ENCODE peak calls at places on chromosome 2, in four cellular contexts. One of them, this sample, is unnamed.

GRCh38 chr2:229713371-229714079 is 830 bp downstream of the DNER start:
- DNase-seq in neural progenitor cell: peak; percentile 78
- DNase-seq in OCI-LY7: no peak
- DNase-seq in nephron progenitor cell: peak; percentile 45
- DNase-seq in this sample: peak; percentile 13

GRCh38 chr2:44772670-44773378 is 168.7 kb upstream of the SIX3 start:
- DNase-seq in neural progenitor cell: peak; percentile 76
- DNase-seq in OCI-LY7: no peak
- DNase-seq in nephron progenitor cell: no peak
- DNase-seq in this sample: no peak

GRCh38 chr2:222851956-222852617 is 8.7 kb upstream of the ACSL3 start:
- DNase-seq in neural progenitor cell: no peak
- DNase-seq in OCI-LY7: no peak
- DNase-seq in nephron progenitor cell: no peak
- DNase-seq in this sample: no peak

GRCh38 chr2:224025874-224026273 is 13.2 kb downstream of the SERPINE2 start:
- DNase-seq in neural progenitor cell: no peak
- DNase-seq in OCI-LY7: peak; percentile 71
- DNase-seq in nephron progenitor cell: no peak
- DNase-seq in this sample: no peak

GRCh38 chr2:188788621-188789020 is 185.6 kb upstream of the COL3A1 start:
- DNase-seq in neural progenitor cell: no peak
- DNase-seq in OCI-LY7: no peak
- DNase-seq in nephron progenitor cell: no peak
- DNase-seq in this sample: no peak

GRCh38 chr2:65050931-65051330 is 5.3 kb upstream of the CEP68 start:
- DNase-seq in neural progenitor cell: no peak
- DNase-seq in OCI-LY7: no peak
- DNase-seq in nephron progenitor cell: no peak
- DNase-seq in this sample: no peak

GRCh38 chr2:98457045-98457696 is 12.5 kb downstream of the INPP4A start:
- DNase-seq in neural progenitor cell: no peak
- DNase-seq in OCI-LY7: no peak
- DNase-seq in nephron progenitor cell: no peak
- DNase-seq in this sample: no peak

GRCh38 chr2:159090514-159091201 is 122.2 kb downstream of the TANC1 start:
- DNase-seq in neural progenitor cell: no peak
- DNase-seq in OCI-LY7: no peak
- DNase-seq in nephron progenitor cell: no peak
- DNase-seq in this sample: no peak

GRCh38 chr2:220687231-220687843 is 884.8 kb downstream of the EPHA4 start:
- DNase-seq in neural progenitor cell: peak; percentile 72
- DNase-seq in OCI-LY7: peak; percentile 51
- DNase-seq in nephron progenitor cell: peak; percentile 73
- DNase-seq in this sample: peak; percentile 68

GRCh38 chr2:150620371-150620770 is 132.9 kb upstream of the RND3 start:
- DNase-seq in neural progenitor cell: no peak
- DNase-seq in OCI-LY7: no peak
- DNase-seq in nephron progenitor cell: no peak
- DNase-seq in this sample: no peak

GRCh38 chr2:42216712-42217111 is 47.6 kb downstream of the EML4 start:
- DNase-seq in neural progenitor cell: no peak
- DNase-seq in OCI-LY7: no peak
- DNase-seq in nephron progenitor cell: no peak
- DNase-seq in this sample: no peak

GRCh38 chr2:101160454-101160853 is 9.3 kb upstream of the TBC1D8 start:
- DNase-seq in neural progenitor cell: no peak
- DNase-seq in OCI-LY7: no peak
- DNase-seq in nephron progenitor cell: no peak
- DNase-seq in this sample: no peak

GRCh38 chr2:1687254-1687653 is 57.1 kb downstream of the PXDN start:
- DNase-seq in neural progenitor cell: no peak
- DNase-seq in OCI-LY7: no peak
- DNase-seq in nephron progenitor cell: no peak
- DNase-seq in this sample: no peak
- TF ChIP-seq CTCF in neural progenitor cell: no peak
- TF ChIP-seq CTCF in OCI-LY7: no peak
- TF ChIP-seq CTCF in nephron progenitor cell: no peak
- TF ChIP-seq CTCF in this sample: no peak

DNA sequence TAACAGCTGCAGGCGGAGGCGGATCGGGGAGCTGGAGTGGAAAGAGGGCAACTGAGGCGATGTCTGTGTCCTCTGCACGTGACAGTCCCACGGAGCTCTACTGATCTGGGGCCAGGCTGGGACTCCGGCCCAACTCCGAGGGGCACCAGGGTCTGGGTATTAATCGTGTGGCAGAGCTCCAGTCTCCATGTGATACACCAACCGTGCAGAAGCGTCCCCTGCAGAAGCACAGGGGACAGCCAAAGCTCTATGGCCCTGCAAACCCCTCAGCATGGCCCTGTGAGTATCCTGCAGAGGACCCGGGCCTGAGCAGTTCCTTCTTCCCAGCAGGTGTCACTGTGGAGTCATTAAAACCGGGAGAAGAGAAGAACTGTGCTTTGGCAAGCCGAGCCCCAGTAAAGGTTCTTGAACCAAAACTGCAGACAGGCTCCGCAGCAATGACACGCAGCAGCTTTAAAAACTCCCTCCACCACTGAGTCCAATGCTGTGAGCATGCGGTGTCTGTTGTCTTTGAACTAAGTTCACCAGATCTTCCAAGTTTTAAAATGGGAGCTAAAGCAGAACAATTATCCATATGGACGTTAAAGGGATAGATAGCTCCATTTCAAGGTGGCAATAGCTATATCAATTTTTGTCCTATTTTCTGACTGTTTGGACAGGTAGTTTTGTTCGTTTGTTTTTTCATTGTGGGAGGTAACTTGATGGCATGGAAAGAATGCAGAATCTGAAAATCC is 79.4 kb downstream of the TMEM182 start:
- DNase-seq in neural progenitor cell: peak; percentile 87
- DNase-seq in OCI-LY7: peak; percentile 24
- DNase-seq in nephron progenitor cell: peak; percentile 67
- DNase-seq in this sample: peak; percentile 68
- TF ChIP-seq CTCF in neural progenitor cell: peak; percentile 69
- TF ChIP-seq CTCF in OCI-LY7: peak; percentile 73
- TF ChIP-seq CTCF in nephron progenitor cell: peak; percentile 55
- TF ChIP-seq CTCF in this sample: peak; percentile 69

GRCh38 chr2:154551649-154552048 is 146.8 kb upstream of the KCNJ3 start:
- DNase-seq in neural progenitor cell: no peak
- DNase-seq in OCI-LY7: no peak
- DNase-seq in nephron progenitor cell: no peak
- DNase-seq in this sample: no peak
- TF ChIP-seq CTCF in neural progenitor cell: no peak
- TF ChIP-seq CTCF in OCI-LY7: no peak
- TF ChIP-seq CTCF in nephron progenitor cell: no peak
- TF ChIP-seq CTCF in this sample: no peak

DNA sequence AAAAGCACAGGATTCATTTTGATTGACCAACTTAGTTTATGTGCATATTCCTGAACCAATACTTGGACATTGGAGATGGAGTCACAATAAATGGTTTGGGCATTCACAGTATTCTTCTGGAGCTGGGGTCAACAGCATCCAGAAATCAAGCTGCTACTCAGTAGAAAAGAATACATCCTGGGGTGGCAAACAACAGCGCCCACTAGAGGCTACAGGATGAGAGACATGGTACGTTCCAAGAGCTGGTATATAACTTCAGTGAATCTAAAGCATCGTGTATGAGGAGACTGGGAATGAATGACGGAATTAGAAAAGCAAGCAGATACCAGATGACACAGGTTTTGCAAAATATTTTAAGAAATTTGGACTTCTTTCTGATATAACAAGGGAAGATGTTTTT is 142.9 kb upstream of the FIGN start:
- DNase-seq in neural progenitor cell: peak; percentile 60
- DNase-seq in OCI-LY7: peak; percentile 15
- DNase-seq in nephron progenitor cell: peak; percentile 29
- DNase-seq in this sample: peak; percentile 8
- TF ChIP-seq CTCF in neural progenitor cell: peak; percentile 90
- TF ChIP-seq CTCF in OCI-LY7: peak; percentile 81
- TF ChIP-seq CTCF in nephron progenitor cell: peak; percentile 61
- TF ChIP-seq CTCF in this sample: peak; percentile 58

GRCh38 chr2:160278889-160279196 is 78.8 kb upstream of the ITGB6 start:
- DNase-seq in neural progenitor cell: peak; percentile 44
- DNase-seq in OCI-LY7: no peak
- DNase-seq in nephron progenitor cell: no peak
- DNase-seq in this sample: no peak
- TF ChIP-seq CTCF in neural progenitor cell: peak; percentile 58
- TF ChIP-seq CTCF in OCI-LY7: peak; percentile 33
- TF ChIP-seq CTCF in nephron progenitor cell: peak; percentile 41
- TF ChIP-seq CTCF in this sample: peak; percentile 56

DNA sequence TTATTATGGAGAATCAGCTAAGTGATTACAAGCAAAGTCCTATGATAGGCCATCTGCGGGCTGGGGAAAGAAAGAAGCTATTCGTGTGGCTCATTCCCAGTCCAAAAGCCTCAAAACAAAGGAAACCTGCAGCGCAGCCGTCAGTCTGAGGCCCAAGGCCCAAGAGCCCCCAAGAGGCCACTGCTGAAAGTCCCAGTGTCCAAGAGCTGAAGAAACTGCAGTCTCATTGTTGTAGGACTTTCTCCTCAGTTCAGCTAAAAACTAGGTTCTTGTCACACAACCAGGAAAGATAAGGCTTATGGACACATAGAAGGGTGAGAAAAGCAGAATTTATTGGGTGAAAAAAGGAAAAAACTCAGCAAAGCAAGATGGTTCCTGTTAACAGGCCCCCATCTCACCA is 143.2 kb downstream of the RHBDD1 start:
- DNase-seq in neural progenitor cell: peak; percentile 64
- DNase-seq in OCI-LY7: no peak
- DNase-seq in nephron progenitor cell: no peak
- DNase-seq in this sample: no peak
- TF ChIP-seq CTCF in neural progenitor cell: peak; percentile 42
- TF ChIP-seq CTCF in OCI-LY7: peak; percentile 20
- TF ChIP-seq CTCF in nephron progenitor cell: no peak
- TF ChIP-seq CTCF in this sample: no peak

GRCh38 chr2:181239400-181239799 is 217.8 kb upstream of the ITGA4 start:
- DNase-seq in neural progenitor cell: peak; percentile 30
- DNase-seq in OCI-LY7: peak; percentile 55
- DNase-seq in nephron progenitor cell: peak; percentile 4
- DNase-seq in this sample: no peak
- TF ChIP-seq CTCF in neural progenitor cell: peak; percentile 49
- TF ChIP-seq CTCF in OCI-LY7: peak; percentile 77
- TF ChIP-seq CTCF in nephron progenitor cell: no peak
- TF ChIP-seq CTCF in this sample: peak; percentile 40

This sample was measured in neural crest cell.